ENCODE peak calls at places on chromosomes 2 and 18, in ten cellular contexts. G is kidney, Q is WTC11, N is mesothelial cell of epicardium, F is dorsolateral prefrontal cortex, S is lower lobe of right lung, X is A549, D is fibroblast of pulmonary artery, L is sigmoid colon, I is right lobe of liver. K is an unnamed sample.

GRCh38 chr2:180983468-180984388 is 3.3 kb downstream of the UBE2E3 start:
- DNase-seq in I (no peak), D (peak; percentile 74), X (peak; percentile 60), F (no peak), N (no peak), L (no peak), G (no peak), S (no peak), Q (no peak), K (no peak)

GRCh38 chr18:23279931-23280330 is 144.6 kb downstream of the CABLES1 start:
- DNase-seq in G (no peak), F (no peak), L (no peak), Q (no peak), I (no peak), D (no peak), X (no peak), N (no peak), S (no peak), K (no peak)

GRCh38 chr18:36711813-36712444 is 116.9 kb downstream of the TPGS2 start:
- DNase-seq in Q (no peak), F (no peak), S (no peak), L (no peak), G (no peak), N (no peak), D (peak; percentile 83), X (peak; percentile 41), I (no peak), K (no peak)

GRCh38 chr2:27724905-27725693 is 46.4 kb upstream of the MRPL33 start:
- DNase-seq in F (no peak), I (no peak), Q (no peak), N (no peak), G (no peak), X (peak; percentile 58), S (no peak), L (no peak), D (peak; percentile 71), K (no peak)

GRCh38 chr2:189260361-189260761 is 80.8 kb upstream of the COL5A2 start:
- DNase-seq in X (no peak), I (no peak), N (no peak), D (no peak), S (no peak), L (no peak), F (no peak), Q (no peak), G (no peak), K (no peak)

GRCh38 chr2:234682492-234683228 is 185.8 kb upstream of the ARL4C start:
- DNase-seq in N (no peak), G (no peak), D (no peak), X (no peak), F (no peak), S (no peak), L (no peak), Q (no peak), I (no peak), K (no peak)

GRCh38 chr2:219644801-219645480 is 17.5 kb downstream of the SLC4A3 start:
- DNase-seq in D (no peak), S (peak; percentile 72), N (no peak), I (no peak), F (no peak), Q (no peak), L (no peak), X (no peak), G (peak; percentile 84), K (no peak)

GRCh38 chr2:212078103-212078502 is 460.5 kb downstream of the ERBB4 start:
- DNase-seq in G (no peak), S (no peak), L (no peak), D (no peak), I (no peak), Q (no peak), F (no peak), N (no peak), X (no peak), K (no peak)

GRCh38 chr2:74429487-74430451 is 8.2 kb downstream of the WDR54 start:
- DNase-seq in X (no peak), F (no peak), G (no peak), I (peak; percentile 85), N (no peak), D (no peak), S (no peak), L (peak; percentile 47), Q (no peak), K (no peak)

GRCh38 chr2:30249354-30249753 is 18.0 kb downstream of the LBH start:
- DNase-seq in D (no peak), Q (no peak), L (no peak), X (no peak), F (no peak), S (no peak), N (no peak), I (no peak), G (no peak), K (no peak)

GRCh38 chr2:43345391-43345813 is 119.0 kb upstream of the ZFP36L2 start:
- DNase-seq in D (no peak), I (no peak), S (no peak), L (no peak), G (no peak), Q (no peak), N (no peak), F (no peak), X (no peak), K (no peak)

GRCh38 chr18:286515-287310 is 18.9 kb upstream of the THOC1 start:
- DNase-seq in G (no peak), X (peak; percentile 10), N (no peak), Q (no peak), F (no peak), L (no peak), D (peak; percentile 66), I (no peak), S (no peak), K (no peak)

GRCh38 chr18:5285326-5285725 is 10.2 kb downstream of the ZBTB14 start:
- DNase-seq in X (no peak), Q (no peak), D (no peak), S (no peak), L (no peak), N (no peak), G (no peak), F (no peak), I (no peak), K (no peak)

DNA sequence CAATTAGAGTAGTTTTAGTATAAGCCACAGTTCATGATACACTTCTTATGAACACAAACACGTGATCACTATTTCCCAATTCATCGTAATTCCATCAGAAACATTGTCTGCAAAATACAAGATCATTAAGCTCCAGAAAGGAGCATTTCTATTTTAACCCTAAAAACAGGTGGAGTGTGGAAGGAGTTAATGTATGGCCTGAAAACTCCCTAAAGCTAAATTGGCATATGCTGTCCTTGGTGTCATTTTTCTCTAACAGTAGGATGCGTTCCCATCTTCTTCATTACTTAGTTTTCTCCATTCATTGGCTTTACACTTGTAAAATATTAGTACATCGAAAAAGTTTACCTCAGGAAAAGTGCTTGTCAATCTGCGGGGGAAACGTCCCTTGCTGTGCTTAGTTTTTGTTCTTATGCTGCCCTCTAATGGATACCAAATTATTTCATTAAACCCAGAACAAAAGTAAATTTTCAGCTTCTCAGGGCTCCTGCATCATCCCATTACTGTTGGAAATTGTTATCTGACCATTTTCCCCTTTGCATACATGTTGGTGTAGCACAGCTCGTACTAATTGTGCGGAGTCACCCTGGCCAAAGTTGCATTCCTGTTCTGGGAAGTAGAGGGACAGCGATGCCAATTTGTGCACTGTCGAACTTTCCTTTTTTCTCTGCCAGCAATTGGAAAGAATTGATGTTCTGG is 153.4 kb downstream of the GPD2 start:
- DNase-seq in D (peak; percentile 78), N (no peak), Q (no peak), F (no peak), I (no peak), G (no peak), X (peak; percentile 67), L (no peak), S (no peak), K (no peak)
- TF ChIP-seq CTCF in D (peak; percentile 53), N (no peak), Q (no peak), F (peak; percentile 58), I (peak; percentile 46), G (peak; percentile 32), X (peak; percentile 83), L (no peak), S (peak; percentile 49), K (peak; percentile 90)

GRCh38 chr2:112960230-112960825 is 17.5 kb upstream of the IL36G start:
- DNase-seq in L (no peak), N (no peak), X (no peak), I (no peak), D (no peak), F (no peak), Q (no peak), S (no peak), G (no peak), K (no peak)
- TF ChIP-seq CTCF in L (no peak), N (no peak), X (no peak), I (no peak), D (peak; percentile 7), F (no peak), Q (no peak), S (no peak), G (no peak), K (no peak)

GRCh38 chr2:143175435-143175834 is 46.2 kb downstream of the ARHGAP15 start:
- DNase-seq in L (no peak), I (no peak), F (no peak), D (no peak), G (no peak), Q (no peak), S (no peak), X (no peak), N (no peak), K (no peak)

GRCh38 chr2:143177081-143177786 is 48.0 kb downstream of the ARHGAP15 start:
- DNase-seq in D (peak; percentile 13), S (no peak), N (no peak), F (no peak), Q (no peak), X (no peak), L (no peak), G (no peak), I (no peak), K (no peak)

GRCh38 chr2:143176606-143177005 is 47.4 kb downstream of the ARHGAP15 start:
- DNase-seq in D (no peak), F (no peak), X (no peak), I (no peak), Q (no peak), S (no peak), G (no peak), N (no peak), L (no peak), K (no peak)

GRCh38 chr2:143169105-143169504 is 39.9 kb downstream of the ARHGAP15 start:
- DNase-seq in F (no peak), G (no peak), N (no peak), Q (no peak), I (no peak), X (no peak), S (no peak), L (no peak), D (no peak), K (no peak)

GRCh38 chr2:143171817-143172216 is 42.6 kb downstream of the ARHGAP15 start:
- DNase-seq in S (no peak), Q (no peak), N (no peak), D (peak; percentile 12), G (no peak), L (no peak), I (no peak), F (no peak), X (peak; percentile 7), K (no peak)
- TF ChIP-seq CTCF in S (peak; percentile 26), Q (no peak), N (no peak), D (peak; percentile 35), G (no peak), L (no peak), I (no peak), F (peak; percentile 17), X (peak; percentile 2), K (peak; percentile 74)

DNA sequence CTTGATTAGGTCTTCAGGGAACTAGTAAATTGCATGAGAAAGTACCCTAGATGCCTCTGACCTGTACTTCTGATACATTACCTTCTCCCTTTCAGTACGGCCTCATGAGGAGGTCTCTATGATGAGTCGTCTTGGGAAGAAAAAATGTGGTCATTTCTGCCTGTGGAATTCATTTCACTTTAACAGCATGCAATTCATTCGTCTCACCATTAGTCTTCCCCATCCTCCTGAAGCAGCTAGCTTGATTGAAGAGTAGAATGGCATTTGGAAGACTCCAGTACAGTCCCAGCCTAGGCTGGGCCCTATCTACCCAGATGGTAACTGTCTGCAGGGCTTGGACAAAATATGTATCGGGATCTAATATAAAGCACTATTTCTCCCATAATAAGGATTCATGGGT is 52.1 kb downstream of the TMX3 start:
- DNase-seq in L (no peak), G (no peak), S (no peak), F (no peak), X (peak; percentile 3), I (no peak), Q (no peak), N (no peak), D (peak; percentile 42), K (no peak)
- TF ChIP-seq CTCF in L (no peak), G (no peak), S (no peak), F (no peak), X (no peak), I (peak; percentile 4), Q (no peak), N (no peak), D (peak; percentile 19), K (peak; percentile 41)